ENCODE peak calls at places on chromosome 7, in five cellular contexts. I, C, D, U and J are unnamed samples.
A peak's percentile ranks its signal among the peaks of the same experiment; 100 is the strongest.

GRCh38 chr7:78141533-78142281 is 343.1 kb downstream of the PHTF2 start:
- DNase-seq in I (no peak), C (no peak), D (no peak), U (no peak), J (no peak)

GRCh38 chr7:73520673-73521635 is 1.1 kb downstream of the BAZ1B start:
- DNase-seq in I (no peak), C (no peak), D (no peak), U (no peak), J (no peak)

GRCh38 chr7:55348502-55348901 is 16.6 kb upstream of the LANCL2 start:
- DNase-seq in I (no peak), C (no peak), D (no peak), U (no peak), J (no peak)

GRCh38 chr7:69517985-69518731 is 80.1 kb upstream of the AUTS2 start:
- DNase-seq in I (no peak), C (no peak), D (peak; percentile 87), U (no peak), J (peak; percentile 85)

GRCh38 chr7:150722403-150723065 is 6.1 kb downstream of the GIMAP1 start:
- DNase-seq in I (no peak), C (no peak), D (no peak), U (no peak), J (no peak)

GRCh38 chr7:20561908-20562307 is 53.6 kb upstream of the ABCB5 start:
- DNase-seq in I (no peak), C (no peak), D (no peak), U (no peak), J (no peak)

GRCh38 chr7:117212969-117213877 is 109.6 kb downstream of the WNT2 start:
- DNase-seq in I (peak; percentile 42), C (peak; percentile 69), D (peak; percentile 34), U (peak; percentile 42), J (peak; percentile 71)

GRCh38 chr7:158811894-158812293 is 17.4 kb downstream of the ESYT2 start:
- DNase-seq in I (no peak), C (no peak), D (no peak), U (no peak), J (no peak)

GRCh38 chr7:18378989-18379605 is 116.5 kb upstream of the HDAC9 start:
- DNase-seq in I (no peak), C (no peak), D (no peak), U (no peak), J (no peak)

GRCh38 chr7:100220833-100221718 is 1.3 kb downstream of the PVRIG start:
- DNase-seq in I (no peak), C (no peak), D (no peak), U (peak; percentile 82), J (no peak)
- TF ChIP-seq SUZ12 in I (no peak), C (no peak), D (no peak), U (no peak), J (no peak)

GRCh38 chr7:44541028-44541869 is at the start of gene NPC1L1:
- DNase-seq in I (peak; percentile 91), C (no peak), D (no peak), U (no peak), J (no peak)
- TF ChIP-seq SUZ12 in I (no peak), C (no peak), D (no peak), U (no peak), J (no peak)

GRCh38 chr7:114082934-114083647 is 164.3 kb upstream of the PPP1R3A start:
- DNase-seq in I (no peak), C (peak; percentile 9), D (no peak), U (no peak), J (no peak)
- TF ChIP-seq SUZ12 in I (no peak), C (no peak), D (peak; percentile 83), U (no peak), J (no peak)

GRCh38 chr7:1949681-1950055 is 279.6 kb downstream of the ELFN1 start:
- DNase-seq in I (no peak), C (no peak), D (no peak), U (no peak), J (no peak)

GRCh38 chr7:1946461-1947450 is 276.7 kb downstream of the ELFN1 start:
- DNase-seq in I (no peak), C (no peak), D (no peak), U (no peak), J (no peak)

GRCh38 chr7:1947586-1948217 is 277.6 kb downstream of the ELFN1 start:
- DNase-seq in I (no peak), C (no peak), D (no peak), U (no peak), J (no peak)

GRCh38 chr7:1948887-1949680 is 279.0 kb downstream of the ELFN1 start:
- DNase-seq in I (no peak), C (no peak), D (no peak), U (no peak), J (no peak)

DNA sequence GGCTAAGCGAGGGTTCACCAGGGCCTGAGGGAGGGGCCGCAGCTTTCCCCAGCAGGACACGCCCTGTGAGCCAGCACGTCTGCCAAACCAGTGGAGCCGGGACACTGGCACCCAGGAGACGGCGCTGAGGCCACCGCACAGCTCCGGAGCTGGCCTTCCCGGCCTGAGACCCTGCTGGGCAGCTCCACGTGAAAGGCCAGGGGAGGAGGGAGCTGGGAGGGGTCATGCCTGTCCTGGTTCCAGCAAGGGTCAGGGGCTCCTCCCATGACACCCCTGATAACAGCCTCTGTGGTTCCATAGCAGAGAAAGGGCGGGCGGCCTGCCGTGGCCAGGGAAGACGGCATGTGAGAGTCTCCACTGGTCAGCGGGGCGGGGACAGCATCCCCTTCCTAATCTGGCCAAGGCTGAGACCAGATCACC is 278.3 kb downstream of the ELFN1 start:
- DNase-seq in I (no peak), C (no peak), D (no peak), U (no peak), J (no peak)
- TF ChIP-seq SUZ12 in I (no peak), C (no peak), D (no peak), U (no peak), J (no peak)

GRCh38 chr7:35253182-35253679 is 669 bp downstream of the TBX20 start:
- DNase-seq in I (no peak), C (peak; percentile 41), D (no peak), U (no peak), J (no peak)
- TF ChIP-seq SUZ12 in I (no peak), C (no peak), D (peak; percentile 96), U (no peak), J (peak; percentile 68)

GRCh38 chr7:50466815-50467569 is 16.8 kb upstream of the FIGNL1 start:
- DNase-seq in I (no peak), C (no peak), D (no peak), U (no peak), J (no peak)
- TF ChIP-seq SUZ12 in I (no peak), C (no peak), D (no peak), U (no peak), J (no peak)

GRCh38 chr7:66187894-66188293 is 17.2 kb upstream of the TPST1 start:
- DNase-seq in I (no peak), C (no peak), D (no peak), U (no peak), J (no peak)

GRCh38 chr7:66186991-66187390 is 18.1 kb upstream of the TPST1 start:
- DNase-seq in I (no peak), C (no peak), D (no peak), U (no peak), J (no peak)

GRCh38 chr7:66190504-66190857 is 14.7 kb upstream of the TPST1 start:
- DNase-seq in I (no peak), C (no peak), D (no peak), U (no peak), J (no peak)

GRCh38 chr7:66188645-66189044 is 16.5 kb upstream of the TPST1 start:
- DNase-seq in I (no peak), C (no peak), D (no peak), U (no peak), J (no peak)

DNA sequence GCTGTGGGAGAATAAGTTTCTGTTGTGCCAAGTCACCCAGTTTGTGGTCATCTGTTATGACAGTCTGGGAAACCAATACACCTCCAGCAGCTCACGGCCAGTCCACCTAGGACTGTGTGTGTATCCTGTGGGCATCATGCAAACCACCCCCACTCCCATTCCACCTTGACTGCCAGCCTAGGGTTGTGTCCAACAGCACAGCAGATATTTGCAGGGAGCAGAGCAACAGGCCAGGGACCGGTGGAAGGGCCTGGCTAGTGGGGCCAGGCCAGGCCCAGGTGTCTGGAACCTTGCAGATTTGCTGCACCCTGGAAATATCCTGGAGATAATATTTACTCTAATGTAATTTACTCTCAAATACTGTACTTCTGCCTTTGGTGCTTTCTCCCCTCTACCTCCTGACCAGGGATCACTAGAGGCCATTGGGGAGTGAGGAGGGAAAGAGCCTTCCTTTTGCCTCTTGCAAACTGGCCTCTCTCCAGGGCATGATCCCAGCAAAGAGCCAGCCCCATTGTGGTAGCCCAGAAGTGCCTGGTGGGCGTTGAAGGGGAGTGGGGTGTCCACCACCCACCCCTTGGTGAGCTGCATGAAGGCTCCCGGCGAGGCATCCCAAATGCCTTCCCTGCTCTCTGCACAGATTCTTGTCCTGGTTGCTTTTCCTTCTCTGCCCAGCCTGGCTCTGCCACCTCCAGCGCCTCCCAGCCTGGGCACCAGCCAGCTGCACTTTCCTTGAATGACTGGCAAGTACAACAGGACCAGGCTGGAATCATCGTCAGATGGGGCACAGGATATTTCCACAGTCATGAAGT is 15.2 kb upstream of the TPST1 start:
- DNase-seq in I (no peak), C (no peak), D (no peak), U (no peak), J (no peak)
- TF ChIP-seq SUZ12 in I (no peak), C (no peak), D (no peak), U (no peak), J (no peak)